ENCODE peak calls at places on chromosomes 3 and 15, in five cellular contexts. N, C, E, S and Y are unnamed samples.

GRCh38 chr3:46293991-46294833 is 52.0 kb downstream of the CCR3 start:
- DNase-seq in N (no peak), C (no peak), E (no peak), S (no peak), Y (no peak)

GRCh38 chr3:42804831-42805821 is 836 bp upstream of the HIGD1A start:
- DNase-seq in N (no peak), C (no peak), E (no peak), S (peak; percentile 22), Y (no peak)

GRCh38 chr3:184005981-184006507 is 11.6 kb downstream of the ABCC5 start:
- DNase-seq in N (no peak), C (peak; percentile 95), E (no peak), S (peak; percentile 42), Y (peak; percentile 87)

GRCh38 chr3:119236756-119237155 is 3.9 kb downstream of the B4GALT4 start:
- DNase-seq in N (no peak), C (no peak), E (no peak), S (no peak), Y (no peak)

GRCh38 chr3:142450192-142450591 is 2.4 kb upstream of the XRN1 start:
- DNase-seq in N (no peak), C (no peak), E (no peak), S (no peak), Y (no peak)

GRCh38 chr3:187212705-187213104 is 15.4 kb downstream of the RTP1 start:
- DNase-seq in N (no peak), C (no peak), E (no peak), S (no peak), Y (no peak)

GRCh38 chr3:129052675-129053074 is 7.9 kb upstream of the GP9 start:
- DNase-seq in N (no peak), C (no peak), E (no peak), S (no peak), Y (no peak)

GRCh38 chr3:29513236-29513635 is 232.4 kb downstream of the RBMS3 start:
- DNase-seq in N (no peak), C (no peak), E (no peak), S (peak; percentile 18), Y (peak; percentile 37)

GRCh38 chr3:110576962-110577361 is 494.7 kb upstream of the NECTIN3 start:
- DNase-seq in N (no peak), C (no peak), E (no peak), S (peak; percentile 89), Y (peak; percentile 96)

GRCh38 chr15:91491131-91491950 is 362.2 kb upstream of the SLCO3A1 start:
- DNase-seq in N (peak; percentile 6), C (no peak), E (no peak), S (peak; percentile 68), Y (no peak)

GRCh38 chr3:123104550-123104949 is 37.7 kb downstream of the PDIA5 start:
- DNase-seq in N (no peak), C (no peak), E (no peak), S (peak; percentile 57), Y (peak; percentile 86)

GRCh38 chr3:21256932-21257331 is 494.1 kb downstream of the ZNF385D start:
- DNase-seq in N (no peak), C (no peak), E (no peak), S (no peak), Y (peak; percentile 16)

GRCh38 chr3:14289590-14290453 is 111.2 kb downstream of the LSM3 start:
- DNase-seq in N (no peak), C (peak; percentile 90), E (no peak), S (peak; percentile 81), Y (peak; percentile 85)

GRCh38 chr3:98746882-98747281 is 16.3 kb upstream of the ST3GAL6 start:
- DNase-seq in N (no peak), C (no peak), E (no peak), S (peak; percentile 19), Y (no peak)

GRCh38 chr15:40452296-40453090 is 11.7 kb downstream of the BAHD1 start:
- DNase-seq in N (no peak), C (no peak), E (no peak), S (no peak), Y (no peak)

GRCh38 chr15:80597081-80597480 is 98.0 kb upstream of the ABHD17C start:
- DNase-seq in N (no peak), C (no peak), E (no peak), S (no peak), Y (no peak)

GRCh38 chr3:73614385-73614784 is 10.4 kb downstream of the PDZRN3 start:
- DNase-seq in N (no peak), C (no peak), E (no peak), S (peak; percentile 87), Y (no peak)

GRCh38 chr15:94324835-94325767 is 93.7 kb downstream of the MCTP2 start:
- DNase-seq in N (peak; percentile 50), C (no peak), E (no peak), S (no peak), Y (no peak)

GRCh38 chr15:68631621-68632051 is 52.8 kb downstream of the CORO2B start:
- DNase-seq in N (no peak), C (no peak), E (no peak), S (no peak), Y (no peak)

GRCh38 chr3:38131621-38132369 is 5.1 kb downstream of the ACAA1 start:
- DNase-seq in N (no peak), C (no peak), E (no peak), S (peak; percentile 45), Y (no peak)

GRCh38 chr3:13009132-13009945 is 63.9 kb downstream of the IQSEC1 start:
- DNase-seq in N (peak; percentile 72), C (peak; percentile 74), E (peak; percentile 37), S (no peak), Y (peak; percentile 86)

GRCh38 chr15:64072812-64073211 is 20.8 kb downstream of the CIAO2A start:
- DNase-seq in N (no peak), C (no peak), E (no peak), S (no peak), Y (no peak)

GRCh38 chr3:63995056-63995576 is 28.2 kb downstream of the PSMD6 start:
- DNase-seq in N (no peak), C (peak; percentile 62), E (no peak), S (no peak), Y (no peak)

GRCh38 chr3:169362261-169362660 is 301.3 kb downstream of the MECOM start:
- DNase-seq in N (no peak), C (no peak), E (no peak), S (peak; percentile 56), Y (no peak)

GRCh38 chr3:188827593-188827992 is 344.2 kb upstream of the TPRG1 start:
- DNase-seq in N (no peak), C (no peak), E (no peak), S (peak; percentile 17), Y (no peak)

GRCh38 chr3:57735405-57735804 is 20.7 kb upstream of the SLMAP start:
- DNase-seq in N (no peak), C (no peak), E (no peak), S (no peak), Y (no peak)

GRCh38 chr3:6132684-6133432 is 728.1 kb upstream of the GRM7 start:
- DNase-seq in N (no peak), C (no peak), E (no peak), S (no peak), Y (no peak)

GRCh38 chr3:149299938-149300791 is 33.3 kb downstream of the TM4SF18 start:
- DNase-seq in N (no peak), C (peak; percentile 87), E (no peak), S (peak; percentile 95), Y (peak; percentile 98)

GRCh38 chr15:36403351-36403750 is 176.1 kb upstream of the CDIN1 start:
- DNase-seq in N (no peak), C (no peak), E (no peak), S (no peak), Y (peak; percentile 85)

GRCh38 chr15:89194608-89195007 is 26.8 kb downstream of the RLBP1 start:
- DNase-seq in N (no peak), C (no peak), E (no peak), S (no peak), Y (no peak)